ENCODE peak calls at places on chromosomes 16 and 17, in eight cellular contexts. L is pancreas, B is neural progenitor cell, H is Peyer's patch, W is heart left ventricle, T is testis, A is IMR-90, S is esophagus squamous epithelium. E is an unnamed sample.

GRCh38 chr17:8002646-8003593 is 505 bp downstream of the GUCY2D start:
- DNase-seq in H (no peak), W (no peak), L (peak; percentile 72), B (peak; percentile 47), S (no peak), A (no peak), T (no peak), E (no peak)

GRCh38 chr17:146983-147761 is 9.8 kb downstream of the SCGB1C2 start:
- DNase-seq in S (no peak), A (no peak), L (peak; percentile 65), B (no peak), H (peak; percentile 43), T (peak; percentile 13), W (no peak), E (no peak)

GRCh38 chr17:32494621-32495346 is 8.0 kb downstream of the CDK5R1 start:
- DNase-seq in L (peak; percentile 69), T (no peak), S (no peak), B (no peak), A (no peak), H (peak; percentile 39), W (no peak), E (no peak)

GRCh38 chr17:10067446-10068143 is 130.8 kb downstream of the GAS7 start:
- DNase-seq in T (no peak), S (no peak), W (no peak), B (no peak), A (no peak), H (no peak), L (no peak), E (no peak)

GRCh38 chr16:3118204-3118790 is 5.9 kb downstream of the ZNF205 start:
- DNase-seq in S (no peak), B (no peak), H (no peak), W (no peak), L (peak; percentile 46), A (no peak), T (no peak), E (peak; percentile 39)

GRCh38 chr17:43994272-43995149 is 9.9 kb upstream of the NAGS start:
- DNase-seq in T (peak; percentile 78), L (peak; percentile 90), A (peak; percentile 37), H (peak; percentile 76), S (no peak), W (peak; percentile 68), B (peak; percentile 86), E (peak; percentile 73)

GRCh38 chr16:24668481-24669001 is 60.9 kb upstream of the TNRC6A start:
- DNase-seq in A (peak; percentile 65), T (peak; percentile 23), H (no peak), W (peak; percentile 45), S (no peak), L (no peak), B (no peak), E (peak; percentile 28)

GRCh38 chr17:62963296-62963695 is 2.7 kb upstream of the TANC2 start:
- DNase-seq in H (no peak), A (peak; percentile 90), W (no peak), S (no peak), L (no peak), B (no peak), T (no peak), E (no peak)

GRCh38 chr16:87017388-87018012 is 299.7 kb downstream of the C16orf95 start:
- DNase-seq in T (no peak), L (no peak), S (no peak), W (no peak), B (peak; percentile 51), H (no peak), A (peak; percentile 88), E (no peak)

GRCh38 chr17:62809656-62810055 is 1.5 kb upstream of the MARCHF10 start:
- DNase-seq in A (peak; percentile 61), W (no peak), B (no peak), H (no peak), S (no peak), T (no peak), L (no peak), E (no peak)

GRCh38 chr16:16828913-16829398 is 450.0 kb downstream of the NPIPA7 start:
- DNase-seq in H (no peak), W (no peak), T (no peak), L (no peak), S (no peak), A (no peak), B (peak; percentile 15), E (no peak)

GRCh38 chr17:3535253-3535995 is 22.2 kb downstream of the TRPV3 start:
- DNase-seq in S (no peak), W (peak; percentile 69), T (peak; percentile 80), A (peak; percentile 62), H (peak; percentile 69), B (peak; percentile 86), L (peak; percentile 82), E (peak; percentile 90)

GRCh38 chr17:33523577-33523981 is 230.5 kb upstream of the ASIC2 start:
- DNase-seq in T (peak; percentile 17), L (no peak), H (no peak), S (no peak), W (no peak), B (no peak), A (no peak), E (no peak)

GRCh38 chr17:33701910-33702309 is 408.8 kb upstream of the ASIC2 start:
- DNase-seq in T (no peak), H (no peak), S (no peak), A (no peak), L (no peak), B (no peak), W (no peak), E (no peak)

GRCh38 chr17:27669850-27670249 is 38.9 kb downstream of the LGALS9 start:
- DNase-seq in H (peak; percentile 16), B (no peak), W (no peak), T (no peak), S (no peak), L (no peak), A (no peak), E (no peak)

GRCh38 chr17:74873874-74874614 is 1.2 kb upstream of the FDXR start:
- DNase-seq in W (no peak), T (no peak), B (no peak), H (no peak), A (no peak), L (no peak), S (no peak), E (peak; percentile 41)

GRCh38 chr17:81101614-81102306 is 63.5 kb upstream of the PVALEF start:
- DNase-seq in H (peak; percentile 90), L (peak; percentile 95), S (no peak), W (peak; percentile 82), T (peak; percentile 78), A (peak; percentile 71), B (peak; percentile 94), E (peak; percentile 93)

GRCh38 chr16:51562896-51563295 is 411.8 kb upstream of the SALL1 start:
- DNase-seq in T (no peak), S (no peak), B (no peak), A (no peak), W (no peak), L (no peak), H (no peak), E (no peak)
- H3K4me3 ChIP-seq in T (no peak overlapping the region), S (no peak overlapping the region), B (no peak overlapping the region), A (no peak overlapping the region), W (no peak overlapping the region), L (no peak overlapping the region), H (no peak overlapping the region), E (no peak overlapping the region)

GRCh38 chr17:76493505-76494167 is 7.6 kb downstream of the RHBDF2 start:
- DNase-seq in W (no peak), B (no peak), L (peak; percentile 38), T (no peak), S (no peak), H (no peak), A (no peak), E (no peak)
- H3K4me1 ChIP-seq in W (peaks cover 39% of the 10 kb centered on the region), B (peaks cover 21% of the 10 kb centered on the region), L (peaks cover 10% of the 10 kb centered on the region), T (peaks cover 24% of the 10 kb centered on the region), S (peaks cover 90% of the 10 kb centered on the region), H (peaks cover 48% of the 10 kb centered on the region), A (peaks cover 26% of the 10 kb centered on the region), E (peaks cover 21% of the 10 kb centered on the region)

GRCh38 chr16:88923450-88923849 is 53.6 kb downstream of the CBFA2T3 start:
- DNase-seq in B (no peak), A (no peak), W (no peak), H (no peak), L (no peak), S (no peak), T (no peak), E (no peak)

GRCh38 chr16:88926374-88926990 is 50.5 kb downstream of the CBFA2T3 start:
- DNase-seq in A (no peak), L (peak; percentile 75), B (peak; percentile 58), H (no peak), W (no peak), T (no peak), S (no peak), E (no peak)

GRCh38 chr16:88925540-88925887 is 51.5 kb downstream of the CBFA2T3 start:
- DNase-seq in A (no peak), S (no peak), L (no peak), W (no peak), H (no peak), B (no peak), T (no peak), E (no peak)

GRCh38 chr16:88923926-88924833 is 52.8 kb downstream of the CBFA2T3 start:
- DNase-seq in T (no peak), W (no peak), L (peak; percentile 97), H (no peak), B (peak; percentile 58), A (no peak), S (no peak), E (no peak)

DNA sequence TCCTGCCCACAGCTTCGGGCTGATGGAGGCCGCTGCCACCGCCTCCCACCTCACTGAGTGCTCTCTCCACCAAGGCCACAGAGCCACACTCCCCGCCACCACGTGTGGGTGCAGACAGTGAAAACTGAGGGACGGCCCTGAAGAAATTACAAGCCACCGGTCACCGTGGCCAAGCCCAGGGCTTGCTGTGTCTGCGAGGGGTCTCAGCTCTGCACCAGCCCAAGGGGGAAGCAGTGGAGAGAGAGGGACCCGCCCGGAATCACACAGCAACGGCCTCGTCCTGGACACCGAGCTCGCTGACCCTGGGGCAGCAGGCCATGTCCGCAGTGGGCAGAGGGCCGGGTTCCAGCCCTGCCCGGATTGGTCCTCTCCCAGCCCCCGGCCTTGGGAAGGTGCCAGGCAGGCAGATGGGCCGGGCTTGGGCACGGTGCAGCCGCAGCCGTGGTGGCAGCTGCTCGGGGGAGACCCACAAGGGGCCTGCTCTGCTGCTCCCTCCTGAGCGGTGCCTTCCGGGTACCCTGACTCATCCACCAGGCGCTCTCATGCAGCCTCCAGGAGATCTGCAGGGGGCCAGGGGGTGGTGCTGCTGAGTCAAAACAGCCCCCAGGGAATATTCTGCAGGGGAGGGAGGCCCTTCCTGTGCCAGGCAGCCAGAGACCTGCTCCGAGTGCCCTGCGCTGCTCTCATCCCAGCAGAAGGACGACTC is 52.0 kb downstream of the CBFA2T3 start:
- DNase-seq in A (peak; percentile 73), S (no peak), B (peak; percentile 61), W (peak; percentile 75), T (no peak), H (no peak), L (peak; percentile 91), E (peak; percentile 65)
- H3K27ac ChIP-seq in A (no peak overlapping the region), S (no peak overlapping the region), B (no peak overlapping the region), W (no peak overlapping the region), T (no peak overlapping the region), H (no peak overlapping the region), L (peak overlapping the region; percentile 93), E (no peak overlapping the region)

DNA sequence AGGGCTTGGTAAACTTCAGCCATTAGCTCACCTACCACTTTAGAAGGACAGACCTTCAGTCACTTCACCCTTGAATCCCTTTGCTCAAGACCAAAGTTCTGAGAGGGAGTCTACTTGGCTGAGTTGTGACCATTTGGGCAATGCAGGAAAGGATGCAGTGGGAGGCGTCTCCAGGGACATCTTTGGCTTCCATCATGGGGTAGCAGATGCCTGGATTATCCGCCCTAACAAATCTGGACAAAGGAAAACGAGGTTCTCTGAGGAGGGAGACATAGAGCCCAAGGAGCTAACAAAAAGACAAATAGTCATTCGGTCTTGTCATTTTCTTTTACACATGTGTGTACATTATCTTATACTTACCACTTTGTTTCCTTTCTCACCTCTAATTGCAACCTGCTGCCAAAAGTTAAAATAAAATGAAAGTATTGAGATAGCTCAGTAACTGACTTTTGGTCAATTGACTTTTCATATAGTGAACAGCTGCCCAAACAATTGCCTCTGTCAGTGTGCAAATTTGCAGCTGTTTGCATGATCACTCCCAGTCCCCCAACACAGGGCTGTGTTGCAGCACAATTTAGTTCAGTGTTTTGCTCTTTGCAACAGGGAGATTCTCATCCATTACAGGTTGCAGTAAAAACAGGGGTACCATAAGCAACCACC is 108.9 kb upstream of the EEF2KMT start:
- DNase-seq in W (no peak), A (no peak), S (no peak), T (no peak), B (no peak), H (no peak), L (no peak), E (no peak)
- H3K4me3 ChIP-seq in W (no peak overlapping the region), A (no peak overlapping the region), S (no peak overlapping the region), T (no peak overlapping the region), B (no peak overlapping the region), H (no peak overlapping the region), L (no peak overlapping the region), E (no peak overlapping the region)